ENCODE peak calls at places on chromosome 6, in ten cellular contexts. One of them, this sample, is unnamed.

GRCh38 chr6:92945799-92946198 is 473.6 kb downstream of the EPHA7 start:
- DNase-seq in SK-N-SH: no peak
- DNase-seq in prostate gland: no peak
- DNase-seq in CD8-positive, alpha-beta T cell: no peak
- DNase-seq in naive thymus-derived CD4-positive, alpha-beta T cell: no peak
- DNase-seq in left ventricle myocardium inferior: no peak
- DNase-seq in left lung: no peak
- DNase-seq in right atrium auricular region: no peak
- DNase-seq in body of pancreas: no peak
- DNase-seq in sigmoid colon: no peak
- DNase-seq in this sample: no peak

GRCh38 chr6:56096454-56096853 is 150.9 kb downstream of the COL21A1 start:
- DNase-seq in body of pancreas: no peak
- DNase-seq in SK-N-SH: no peak
- DNase-seq in left ventricle myocardium inferior: no peak
- DNase-seq in sigmoid colon: no peak
- DNase-seq in right atrium auricular region: no peak
- DNase-seq in prostate gland: no peak
- DNase-seq in CD8-positive, alpha-beta T cell: no peak
- DNase-seq in naive thymus-derived CD4-positive, alpha-beta T cell: no peak
- DNase-seq in left lung: no peak
- DNase-seq in this sample: peak; percentile 66

GRCh38 chr6:163759542-163759941 is 345.0 kb downstream of the QKI start:
- DNase-seq in CD8-positive, alpha-beta T cell: no peak
- DNase-seq in left lung: no peak
- DNase-seq in body of pancreas: no peak
- DNase-seq in prostate gland: no peak
- DNase-seq in SK-N-SH: no peak
- DNase-seq in naive thymus-derived CD4-positive, alpha-beta T cell: no peak
- DNase-seq in sigmoid colon: no peak
- DNase-seq in left ventricle myocardium inferior: no peak
- DNase-seq in right atrium auricular region: no peak
- DNase-seq in this sample: no peak

GRCh38 chr6:52046456-52046855 is 41.0 kb downstream of the PKHD1 start:
- DNase-seq in left lung: no peak
- DNase-seq in body of pancreas: peak; percentile 16
- DNase-seq in right atrium auricular region: no peak
- DNase-seq in prostate gland: no peak
- DNase-seq in naive thymus-derived CD4-positive, alpha-beta T cell: no peak
- DNase-seq in sigmoid colon: no peak
- DNase-seq in left ventricle myocardium inferior: no peak
- DNase-seq in SK-N-SH: no peak
- DNase-seq in CD8-positive, alpha-beta T cell: no peak
- DNase-seq in this sample: no peak

GRCh38 chr6:142784344-142784743 is 160.6 kb downstream of the HIVEP2 start:
- DNase-seq in SK-N-SH: no peak
- DNase-seq in CD8-positive, alpha-beta T cell: no peak
- DNase-seq in sigmoid colon: no peak
- DNase-seq in right atrium auricular region: no peak
- DNase-seq in left ventricle myocardium inferior: no peak
- DNase-seq in left lung: no peak
- DNase-seq in naive thymus-derived CD4-positive, alpha-beta T cell: peak; percentile 8
- DNase-seq in prostate gland: no peak
- DNase-seq in body of pancreas: no peak
- DNase-seq in this sample: no peak

GRCh38 chr6:170455335-170455979 is 97.7 kb downstream of the PSMB1 start:
- DNase-seq in right atrium auricular region: no peak
- DNase-seq in body of pancreas: no peak
- DNase-seq in left lung: no peak
- DNase-seq in naive thymus-derived CD4-positive, alpha-beta T cell: no peak
- DNase-seq in prostate gland: no peak
- DNase-seq in CD8-positive, alpha-beta T cell: no peak
- DNase-seq in sigmoid colon: no peak
- DNase-seq in left ventricle myocardium inferior: no peak
- DNase-seq in SK-N-SH: no peak
- DNase-seq in this sample: no peak

GRCh38 chr6:169145991-169146501 is 107.6 kb downstream of the THBS2 start:
- DNase-seq in SK-N-SH: no peak
- DNase-seq in naive thymus-derived CD4-positive, alpha-beta T cell: no peak
- DNase-seq in left lung: no peak
- DNase-seq in sigmoid colon: peak; percentile 86
- DNase-seq in prostate gland: no peak
- DNase-seq in CD8-positive, alpha-beta T cell: peak; percentile 5
- DNase-seq in left ventricle myocardium inferior: no peak
- DNase-seq in body of pancreas: no peak
- DNase-seq in right atrium auricular region: no peak
- DNase-seq in this sample: no peak

GRCh38 chr6:4323322-4323721 is 187.9 kb upstream of the ECI2 start:
- DNase-seq in body of pancreas: no peak
- DNase-seq in sigmoid colon: no peak
- DNase-seq in prostate gland: no peak
- DNase-seq in SK-N-SH: no peak
- DNase-seq in CD8-positive, alpha-beta T cell: no peak
- DNase-seq in left lung: no peak
- DNase-seq in naive thymus-derived CD4-positive, alpha-beta T cell: no peak
- DNase-seq in left ventricle myocardium inferior: no peak
- DNase-seq in right atrium auricular region: no peak
- DNase-seq in this sample: no peak

GRCh38 chr6:157962601-157963084 is 19.0 kb upstream of the SYNJ2 start:
- DNase-seq in left ventricle myocardium inferior: no peak
- DNase-seq in prostate gland: no peak
- DNase-seq in naive thymus-derived CD4-positive, alpha-beta T cell: no peak
- DNase-seq in right atrium auricular region: no peak
- DNase-seq in left lung: no peak
- DNase-seq in CD8-positive, alpha-beta T cell: no peak
- DNase-seq in body of pancreas: no peak
- DNase-seq in sigmoid colon: no peak
- DNase-seq in SK-N-SH: no peak
- DNase-seq in this sample: no peak

GRCh38 chr6:144321839-144322591 is 36.9 kb downstream of the UTRN start:
- DNase-seq in sigmoid colon: no peak
- DNase-seq in prostate gland: no peak
- DNase-seq in SK-N-SH: no peak
- DNase-seq in naive thymus-derived CD4-positive, alpha-beta T cell: no peak
- DNase-seq in right atrium auricular region: no peak
- DNase-seq in CD8-positive, alpha-beta T cell: no peak
- DNase-seq in left lung: no peak
- DNase-seq in body of pancreas: no peak
- DNase-seq in left ventricle myocardium inferior: no peak
- DNase-seq in this sample: no peak

GRCh38 chr6:129359811-129360787 is 349.9 kb downstream of the ARHGAP18 start:
- DNase-seq in body of pancreas: no peak
- DNase-seq in right atrium auricular region: no peak
- DNase-seq in left lung: no peak
- DNase-seq in CD8-positive, alpha-beta T cell: no peak
- DNase-seq in naive thymus-derived CD4-positive, alpha-beta T cell: no peak
- DNase-seq in SK-N-SH: no peak
- DNase-seq in left ventricle myocardium inferior: no peak
- DNase-seq in sigmoid colon: no peak
- DNase-seq in prostate gland: no peak
- DNase-seq in this sample: no peak

GRCh38 chr6:33977606-33978438 is 168.1 kb downstream of the GRM4 start:
- DNase-seq in body of pancreas: no peak
- DNase-seq in SK-N-SH: peak; percentile 12
- DNase-seq in right atrium auricular region: no peak
- DNase-seq in left lung: no peak
- DNase-seq in left ventricle myocardium inferior: no peak
- DNase-seq in sigmoid colon: no peak
- DNase-seq in prostate gland: no peak
- DNase-seq in naive thymus-derived CD4-positive, alpha-beta T cell: no peak
- DNase-seq in CD8-positive, alpha-beta T cell: no peak
- DNase-seq in this sample: no peak

GRCh38 chr6:3454206-3455016 is 2.4 kb downstream of the SLC22A23 start:
- DNase-seq in body of pancreas: no peak
- DNase-seq in CD8-positive, alpha-beta T cell: no peak
- DNase-seq in right atrium auricular region: no peak
- DNase-seq in left lung: no peak
- DNase-seq in naive thymus-derived CD4-positive, alpha-beta T cell: no peak
- DNase-seq in sigmoid colon: no peak
- DNase-seq in SK-N-SH: no peak
- DNase-seq in prostate gland: no peak
- DNase-seq in left ventricle myocardium inferior: no peak
- DNase-seq in this sample: no peak

GRCh38 chr6:30720738-30721197 is 616 bp downstream of the TUBB start:
- DNase-seq in SK-N-SH: peak; percentile 67
- DNase-seq in sigmoid colon: peak; percentile 91
- DNase-seq in naive thymus-derived CD4-positive, alpha-beta T cell: peak; percentile 32
- DNase-seq in body of pancreas: peak; percentile 74
- DNase-seq in right atrium auricular region: peak; percentile 76
- DNase-seq in prostate gland: peak; percentile 70
- DNase-seq in left lung: peak; percentile 89
- DNase-seq in left ventricle myocardium inferior: peak; percentile 75
- DNase-seq in CD8-positive, alpha-beta T cell: peak; percentile 66
- DNase-seq in this sample: peak; percentile 87

GRCh38 chr6:137236581-137237355 is 17.6 kb upstream of the IFNGR1 start:
- DNase-seq in prostate gland: no peak
- DNase-seq in sigmoid colon: no peak
- DNase-seq in body of pancreas: no peak
- DNase-seq in SK-N-SH: no peak
- DNase-seq in naive thymus-derived CD4-positive, alpha-beta T cell: no peak
- DNase-seq in CD8-positive, alpha-beta T cell: no peak
- DNase-seq in left ventricle myocardium inferior: no peak
- DNase-seq in right atrium auricular region: no peak
- DNase-seq in left lung: no peak
- DNase-seq in this sample: no peak

GRCh38 chr6:109096198-109096597 is 891 bp downstream of the CEP57L1 start:
- DNase-seq in sigmoid colon: no peak
- DNase-seq in left ventricle myocardium inferior: no peak
- DNase-seq in body of pancreas: no peak
- DNase-seq in right atrium auricular region: no peak
- DNase-seq in CD8-positive, alpha-beta T cell: no peak
- DNase-seq in SK-N-SH: no peak
- DNase-seq in left lung: no peak
- DNase-seq in prostate gland: no peak
- DNase-seq in naive thymus-derived CD4-positive, alpha-beta T cell: no peak
- DNase-seq in this sample: no peak

GRCh38 chr6:137390264-137390787 is 103.9 kb downstream of the OLIG3 start:
- DNase-seq in CD8-positive, alpha-beta T cell: no peak
- DNase-seq in left lung: no peak
- DNase-seq in naive thymus-derived CD4-positive, alpha-beta T cell: no peak
- DNase-seq in sigmoid colon: no peak
- DNase-seq in SK-N-SH: no peak
- DNase-seq in prostate gland: no peak
- DNase-seq in left ventricle myocardium inferior: no peak
- DNase-seq in body of pancreas: no peak
- DNase-seq in right atrium auricular region: no peak
- DNase-seq in this sample: no peak

GRCh38 chr6:927157-927556 is 234.2 kb upstream of the EXOC2 start:
- DNase-seq in left lung: no peak
- DNase-seq in left ventricle myocardium inferior: no peak
- DNase-seq in body of pancreas: no peak
- DNase-seq in SK-N-SH: no peak
- DNase-seq in naive thymus-derived CD4-positive, alpha-beta T cell: no peak
- DNase-seq in sigmoid colon: no peak
- DNase-seq in right atrium auricular region: no peak
- DNase-seq in prostate gland: no peak
- DNase-seq in CD8-positive, alpha-beta T cell: no peak
- DNase-seq in this sample: no peak

GRCh38 chr6:99092461-99092860 is 144.7 kb upstream of the FBXL4 start:
- DNase-seq in right atrium auricular region: no peak
- DNase-seq in sigmoid colon: no peak
- DNase-seq in body of pancreas: no peak
- DNase-seq in SK-N-SH: no peak
- DNase-seq in prostate gland: no peak
- DNase-seq in CD8-positive, alpha-beta T cell: no peak
- DNase-seq in naive thymus-derived CD4-positive, alpha-beta T cell: no peak
- DNase-seq in left lung: no peak
- DNase-seq in left ventricle myocardium inferior: no peak
- DNase-seq in this sample: no peak
- H3K4me1 ChIP-seq in right atrium auricular region: no peaks in the 10 kb centered on the region
- H3K4me1 ChIP-seq in sigmoid colon: no peaks in the 10 kb centered on the region
- H3K4me1 ChIP-seq in body of pancreas: no peaks in the 10 kb centered on the region
- H3K4me1 ChIP-seq in SK-N-SH: no peaks in the 10 kb centered on the region
- H3K4me1 ChIP-seq in prostate gland: no peaks in the 10 kb centered on the region
- H3K4me1 ChIP-seq in CD8-positive, alpha-beta T cell: no peaks in the 10 kb centered on the region
- H3K4me1 ChIP-seq in naive thymus-derived CD4-positive, alpha-beta T cell: no peaks in the 10 kb centered on the region
- H3K4me1 ChIP-seq in left lung: no peaks in the 10 kb centered on the region
- H3K4me1 ChIP-seq in left ventricle myocardium inferior: no peaks in the 10 kb centered on the region
- H3K4me1 ChIP-seq in this sample: no peaks in the 10 kb centered on the region

DNA sequence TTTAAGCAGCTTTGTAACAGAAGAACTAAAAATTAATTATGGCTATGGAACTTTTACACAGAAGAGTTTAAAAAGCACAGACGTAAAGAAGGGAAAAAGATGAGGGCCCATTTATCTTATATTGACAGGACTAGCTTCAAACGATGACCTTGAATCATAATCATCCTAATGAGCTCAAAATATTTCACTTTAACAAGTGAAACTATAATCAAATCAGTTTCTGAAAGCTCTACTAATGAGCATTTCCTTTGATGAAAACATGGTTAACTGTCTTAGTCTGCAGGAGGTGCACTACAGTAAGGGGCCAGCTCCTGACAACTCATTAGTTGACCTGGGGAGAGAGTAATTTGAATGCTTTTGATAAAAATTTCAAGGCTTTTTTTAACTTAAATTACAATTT is 228.0 kb upstream of the DEFB112 start:
- DNase-seq in right atrium auricular region: no peak
- DNase-seq in SK-N-SH: no peak
- DNase-seq in prostate gland: no peak
- DNase-seq in left ventricle myocardium inferior: no peak
- DNase-seq in CD8-positive, alpha-beta T cell: no peak
- DNase-seq in left lung: no peak
- DNase-seq in naive thymus-derived CD4-positive, alpha-beta T cell: no peak
- DNase-seq in sigmoid colon: no peak
- DNase-seq in body of pancreas: no peak
- DNase-seq in this sample: no peak
- H3K4me3 ChIP-seq in right atrium auricular region: no peak overlapping the region
- H3K4me3 ChIP-seq in SK-N-SH: no peak overlapping the region
- H3K4me3 ChIP-seq in prostate gland: no peak overlapping the region
- H3K4me3 ChIP-seq in left ventricle myocardium inferior: no peak overlapping the region
- H3K4me3 ChIP-seq in CD8-positive, alpha-beta T cell: no peak overlapping the region
- H3K4me3 ChIP-seq in left lung: no peak overlapping the region
- H3K4me3 ChIP-seq in naive thymus-derived CD4-positive, alpha-beta T cell: no peak overlapping the region
- H3K4me3 ChIP-seq in sigmoid colon: no peak overlapping the region
- H3K4me3 ChIP-seq in body of pancreas: no peak overlapping the region
- H3K4me3 ChIP-seq in this sample: no peak overlapping the region

DNA sequence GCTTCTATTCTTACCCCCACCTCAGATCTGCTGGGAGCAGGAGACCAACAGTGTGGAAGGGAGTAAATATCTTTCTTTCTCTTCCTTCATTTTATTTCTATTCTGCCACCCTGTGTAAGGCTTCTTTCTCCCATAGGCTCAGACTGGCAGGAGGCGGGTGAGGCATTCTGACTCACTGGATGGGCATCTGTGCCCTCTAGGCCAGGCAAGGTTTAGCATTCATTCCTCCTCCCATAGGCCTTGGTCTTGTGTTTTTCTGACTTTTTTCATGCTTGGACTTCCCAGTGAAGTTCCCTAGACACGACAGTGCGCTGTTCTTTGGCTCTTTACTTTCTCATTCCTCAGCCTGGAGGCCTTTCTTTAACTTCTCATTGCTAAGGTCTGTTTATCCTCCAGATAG is 235.2 kb downstream of the SYNE1 start:
- DNase-seq in prostate gland: no peak
- DNase-seq in naive thymus-derived CD4-positive, alpha-beta T cell: no peak
- DNase-seq in CD8-positive, alpha-beta T cell: no peak
- DNase-seq in body of pancreas: no peak
- DNase-seq in left ventricle myocardium inferior: no peak
- DNase-seq in SK-N-SH: no peak
- DNase-seq in sigmoid colon: no peak
- DNase-seq in right atrium auricular region: no peak
- DNase-seq in left lung: no peak
- DNase-seq in this sample: no peak
- H3K36me3 ChIP-seq in prostate gland: no peaks in the 10 kb centered on the region
- H3K36me3 ChIP-seq in naive thymus-derived CD4-positive, alpha-beta T cell: no peaks in the 10 kb centered on the region
- H3K36me3 ChIP-seq in CD8-positive, alpha-beta T cell: no peaks in the 10 kb centered on the region
- H3K36me3 ChIP-seq in body of pancreas: no peaks in the 10 kb centered on the region
- H3K36me3 ChIP-seq in left ventricle myocardium inferior: peaks cover 13% of the 10 kb centered on the region
- H3K36me3 ChIP-seq in SK-N-SH: peaks cover 34% of the 10 kb centered on the region
- H3K36me3 ChIP-seq in sigmoid colon: no peaks in the 10 kb centered on the region
- H3K36me3 ChIP-seq in right atrium auricular region: no peaks in the 10 kb centered on the region
- H3K36me3 ChIP-seq in left lung: peaks cover 70% of the 10 kb centered on the region
- H3K36me3 ChIP-seq in this sample: no peaks in the 10 kb centered on the region

GRCh38 chr6:10577112-10577511 is 56.0 kb downstream of the GCNT2 start:
- DNase-seq in SK-N-SH: no peak
- DNase-seq in right atrium auricular region: no peak
- DNase-seq in body of pancreas: no peak
- DNase-seq in prostate gland: no peak
- DNase-seq in naive thymus-derived CD4-positive, alpha-beta T cell: no peak
- DNase-seq in left lung: no peak
- DNase-seq in CD8-positive, alpha-beta T cell: no peak
- DNase-seq in left ventricle myocardium inferior: no peak
- DNase-seq in sigmoid colon: no peak
- DNase-seq in this sample: no peak
- H3K4me1 ChIP-seq in SK-N-SH: no peaks in the 10 kb centered on the region
- H3K4me1 ChIP-seq in right atrium auricular region: no peaks in the 10 kb centered on the region
- H3K4me1 ChIP-seq in body of pancreas: no peaks in the 10 kb centered on the region
- H3K4me1 ChIP-seq in prostate gland: no peaks in the 10 kb centered on the region
- H3K4me1 ChIP-seq in naive thymus-derived CD4-positive, alpha-beta T cell: no peaks in the 10 kb centered on the region
- H3K4me1 ChIP-seq in left lung: no peaks in the 10 kb centered on the region
- H3K4me1 ChIP-seq in CD8-positive, alpha-beta T cell: no peaks in the 10 kb centered on the region
- H3K4me1 ChIP-seq in left ventricle myocardium inferior: no peaks in the 10 kb centered on the region
- H3K4me1 ChIP-seq in sigmoid colon: peaks cover 14% of the 10 kb centered on the region
- H3K4me1 ChIP-seq in this sample: no peaks in the 10 kb centered on the region